ENCODE peak calls at places on chromosomes 11 and 22, in ten cellular contexts. One of them, this sample, is unnamed.

GRCh38 chr11:86416494-86416893 is 41.8 kb downstream of the CCDC81 start:
- DNase-seq in endothelial cell: no peak
- DNase-seq in GOT3: no peak
- DNase-seq in GM20000: no peak
- DNase-seq in NCI-H460: no peak
- DNase-seq in naive thymus-derived CD4-positive, alpha-beta T cell: no peak
- DNase-seq in NCI-H1048: no peak
- DNase-seq in epithelial cell of esophagus: peak; percentile 20
- DNase-seq in caudate nucleus: no peak
- DNase-seq in GM18507: no peak
- DNase-seq in this sample: peak; percentile 32

GRCh38 chr11:111629499-111629898 is 27.2 kb downstream of the SIK2 start:
- DNase-seq in GM18507: no peak
- DNase-seq in caudate nucleus: no peak
- DNase-seq in GOT3: no peak
- DNase-seq in NCI-H1048: no peak
- DNase-seq in endothelial cell: no peak
- DNase-seq in epithelial cell of esophagus: no peak
- DNase-seq in GM20000: no peak
- DNase-seq in naive thymus-derived CD4-positive, alpha-beta T cell: no peak
- DNase-seq in NCI-H460: no peak
- DNase-seq in this sample: no peak

GRCh38 chr11:67611165-67611564 is 4.4 kb downstream of the NDUFV1 start:
- DNase-seq in caudate nucleus: no peak
- DNase-seq in NCI-H460: no peak
- DNase-seq in GOT3: no peak
- DNase-seq in NCI-H1048: no peak
- DNase-seq in naive thymus-derived CD4-positive, alpha-beta T cell: no peak
- DNase-seq in endothelial cell: no peak
- DNase-seq in GM20000: no peak
- DNase-seq in GM18507: no peak
- DNase-seq in epithelial cell of esophagus: no peak
- DNase-seq in this sample: no peak

GRCh38 chr11:12280199-12280837 is 97.1 kb upstream of the PARVA start:
- DNase-seq in GM20000: no peak
- DNase-seq in GM18507: no peak
- DNase-seq in caudate nucleus: no peak
- DNase-seq in GOT3: no peak
- DNase-seq in naive thymus-derived CD4-positive, alpha-beta T cell: no peak
- DNase-seq in NCI-H1048: no peak
- DNase-seq in endothelial cell: no peak
- DNase-seq in epithelial cell of esophagus: no peak
- DNase-seq in NCI-H460: no peak
- DNase-seq in this sample: no peak

GRCh38 chr22:38415046-38415445 is 40.0 kb downstream of the KCNJ4 start:
- DNase-seq in GM20000: no peak
- DNase-seq in caudate nucleus: no peak
- DNase-seq in GOT3: no peak
- DNase-seq in GM18507: no peak
- DNase-seq in NCI-H1048: no peak
- DNase-seq in endothelial cell: no peak
- DNase-seq in epithelial cell of esophagus: no peak
- DNase-seq in naive thymus-derived CD4-positive, alpha-beta T cell: no peak
- DNase-seq in NCI-H460: no peak
- DNase-seq in this sample: no peak

GRCh38 chr22:38744981-38745380 is 10.8 kb downstream of the SUN2 start:
- DNase-seq in GM20000: no peak
- DNase-seq in NCI-H460: no peak
- DNase-seq in endothelial cell: no peak
- DNase-seq in GOT3: no peak
- DNase-seq in epithelial cell of esophagus: no peak
- DNase-seq in NCI-H1048: no peak
- DNase-seq in GM18507: no peak
- DNase-seq in naive thymus-derived CD4-positive, alpha-beta T cell: no peak
- DNase-seq in caudate nucleus: no peak
- DNase-seq in this sample: no peak

GRCh38 chr11:114169321-114169749 is 109.8 kb downstream of the ZBTB16 start:
- DNase-seq in GOT3: no peak
- DNase-seq in NCI-H1048: no peak
- DNase-seq in NCI-H460: no peak
- DNase-seq in naive thymus-derived CD4-positive, alpha-beta T cell: no peak
- DNase-seq in GM18507: no peak
- DNase-seq in endothelial cell: no peak
- DNase-seq in epithelial cell of esophagus: no peak
- DNase-seq in GM20000: no peak
- DNase-seq in caudate nucleus: no peak
- DNase-seq in this sample: no peak

GRCh38 chr11:105610796-105611361 is 1.0 kb downstream of the GRIA4 start:
- DNase-seq in NCI-H460: no peak
- DNase-seq in NCI-H1048: no peak
- DNase-seq in caudate nucleus: no peak
- DNase-seq in GM18507: no peak
- DNase-seq in epithelial cell of esophagus: no peak
- DNase-seq in GM20000: no peak
- DNase-seq in naive thymus-derived CD4-positive, alpha-beta T cell: no peak
- DNase-seq in GOT3: no peak
- DNase-seq in endothelial cell: no peak
- DNase-seq in this sample: no peak

GRCh38 chr22:47064416-47064815 is 302.0 kb downstream of the TBC1D22A start:
- DNase-seq in GM20000: no peak
- DNase-seq in epithelial cell of esophagus: no peak
- DNase-seq in GOT3: no peak
- DNase-seq in GM18507: no peak
- DNase-seq in NCI-H1048: no peak
- DNase-seq in NCI-H460: no peak
- DNase-seq in naive thymus-derived CD4-positive, alpha-beta T cell: no peak
- DNase-seq in caudate nucleus: no peak
- DNase-seq in endothelial cell: no peak
- DNase-seq in this sample: no peak

GRCh38 chr11:116703421-116703820 is 69.4 kb downstream of the BUD13 start:
- DNase-seq in GOT3: no peak
- DNase-seq in caudate nucleus: no peak
- DNase-seq in epithelial cell of esophagus: no peak
- DNase-seq in GM20000: no peak
- DNase-seq in NCI-H1048: no peak
- DNase-seq in NCI-H460: no peak
- DNase-seq in endothelial cell: no peak
- DNase-seq in GM18507: no peak
- DNase-seq in naive thymus-derived CD4-positive, alpha-beta T cell: no peak
- DNase-seq in this sample: no peak

GRCh38 chr11:9691865-9692264 is 28.0 kb downstream of the SWAP70 start:
- DNase-seq in caudate nucleus: no peak
- DNase-seq in NCI-H460: no peak
- DNase-seq in NCI-H1048: no peak
- DNase-seq in epithelial cell of esophagus: peak; percentile 80
- DNase-seq in GM18507: no peak
- DNase-seq in naive thymus-derived CD4-positive, alpha-beta T cell: no peak
- DNase-seq in GOT3: no peak
- DNase-seq in endothelial cell: no peak
- DNase-seq in GM20000: no peak
- DNase-seq in this sample: no peak

GRCh38 chr22:46931881-46932280 is 169.4 kb downstream of the TBC1D22A start:
- DNase-seq in NCI-H460: no peak
- DNase-seq in endothelial cell: no peak
- DNase-seq in GM18507: no peak
- DNase-seq in GM20000: no peak
- DNase-seq in epithelial cell of esophagus: peak; percentile 89
- DNase-seq in NCI-H1048: no peak
- DNase-seq in GOT3: no peak
- DNase-seq in caudate nucleus: no peak
- DNase-seq in naive thymus-derived CD4-positive, alpha-beta T cell: no peak
- DNase-seq in this sample: no peak

GRCh38 chr11:20163778-20164133 is 3.5 kb upstream of the DBX1 start:
- DNase-seq in GM20000: no peak
- DNase-seq in NCI-H460: no peak
- DNase-seq in naive thymus-derived CD4-positive, alpha-beta T cell: no peak
- DNase-seq in GM18507: no peak
- DNase-seq in NCI-H1048: no peak
- DNase-seq in endothelial cell: no peak
- DNase-seq in caudate nucleus: no peak
- DNase-seq in GOT3: no peak
- DNase-seq in epithelial cell of esophagus: no peak
- DNase-seq in this sample: no peak

GRCh38 chr11:126360049-126360446 is 4.6 kb downstream of the ST3GAL4 start:
- DNase-seq in GOT3: no peak
- DNase-seq in NCI-H460: no peak
- DNase-seq in GM20000: no peak
- DNase-seq in endothelial cell: no peak
- DNase-seq in GM18507: no peak
- DNase-seq in epithelial cell of esophagus: no peak
- DNase-seq in naive thymus-derived CD4-positive, alpha-beta T cell: no peak
- DNase-seq in caudate nucleus: no peak
- DNase-seq in NCI-H1048: no peak
- DNase-seq in this sample: no peak

GRCh38 chr11:61153593-61154090 is 7.6 kb downstream of the VPS37C start:
- DNase-seq in naive thymus-derived CD4-positive, alpha-beta T cell: no peak
- DNase-seq in GOT3: no peak
- DNase-seq in caudate nucleus: no peak
- DNase-seq in NCI-H460: no peak
- DNase-seq in epithelial cell of esophagus: no peak
- DNase-seq in GM20000: no peak
- DNase-seq in endothelial cell: no peak
- DNase-seq in NCI-H1048: no peak
- DNase-seq in GM18507: no peak
- DNase-seq in this sample: no peak

GRCh38 chr11:114175706-114176105 is 116.2 kb downstream of the ZBTB16 start:
- DNase-seq in GM18507: no peak
- DNase-seq in caudate nucleus: no peak
- DNase-seq in naive thymus-derived CD4-positive, alpha-beta T cell: no peak
- DNase-seq in endothelial cell: no peak
- DNase-seq in GOT3: no peak
- DNase-seq in NCI-H1048: no peak
- DNase-seq in GM20000: no peak
- DNase-seq in NCI-H460: no peak
- DNase-seq in epithelial cell of esophagus: no peak
- DNase-seq in this sample: no peak

GRCh38 chr11:77789731-77790476 is 30.6 kb downstream of the RSF1 start:
- DNase-seq in NCI-H1048: no peak
- DNase-seq in epithelial cell of esophagus: no peak
- DNase-seq in GM18507: no peak
- DNase-seq in endothelial cell: no peak
- DNase-seq in GM20000: no peak
- DNase-seq in caudate nucleus: no peak
- DNase-seq in naive thymus-derived CD4-positive, alpha-beta T cell: no peak
- DNase-seq in NCI-H460: no peak
- DNase-seq in GOT3: no peak
- DNase-seq in this sample: no peak

GRCh38 chr11:123580557-123581275 is 73.7 kb downstream of the SCN3B start:
- DNase-seq in GOT3: no peak
- DNase-seq in GM20000: peak; percentile 86
- DNase-seq in epithelial cell of esophagus: peak; percentile 80
- DNase-seq in caudate nucleus: no peak
- DNase-seq in naive thymus-derived CD4-positive, alpha-beta T cell: peak; percentile 43
- DNase-seq in NCI-H460: peak; percentile 43
- DNase-seq in endothelial cell: peak; percentile 76
- DNase-seq in GM18507: peak; percentile 67
- DNase-seq in NCI-H1048: peak; percentile 68
- DNase-seq in this sample: peak; percentile 73